ENCODE peak calls at places on chromosomes 11 and 22, in six cellular contexts. Q, G, J, Y, A and N are unnamed samples.

GRCh38 chr11:14908214-14908880 is 16.3 kb upstream of the CYP2R1 start:
- DNase-seq in G (no peak), Y (peak), Q (no peak), A (peak), J (peak), N (no peak)

GRCh38 chr22:50601669-50602337 is 1.2 kb downstream of the MAPK8IP2 start:
- DNase-seq in G (no peak), Y (no peak), Q (no peak), J (no peak), A (no peak), N (no peak)

GRCh38 chr11:12938590-12939247 is 70.4 kb upstream of the RASSF10 start:
- DNase-seq in Q (no peak), Y (no peak), J (no peak), G (no peak), A (no peak), N (no peak)

GRCh38 chr11:113087716-113088115 is 126.5 kb downstream of the NCAM1 start:
- DNase-seq in A (no peak), J (no peak), G (no peak), Y (no peak), Q (no peak), N (no peak)

GRCh38 chr11:6602096-6602940 is 1.1 kb downstream of the RRP8 start:
- DNase-seq in A (no peak), Q (no peak), G (no peak), Y (no peak), J (no peak), N (no peak)

GRCh38 chr11:12841946-12842630 is 167.0 kb upstream of the RASSF10 start:
- DNase-seq in J (peak), A (peak), Q (no peak), G (no peak), Y (peak), N (no peak)

GRCh38 chr11:77396305-77396704 is 77.6 kb downstream of the PAK1 start:
- DNase-seq in J (no peak), A (no peak), Y (no peak), Q (no peak), G (no peak), N (no peak)

GRCh38 chr11:64659417-64660144 is 63.4 kb downstream of the NRXN2 start:
- DNase-seq in J (peak), Q (peak), Y (peak), G (no peak), A (peak), N (peak)

GRCh38 chr11:67055812-67056211 is 835 bp upstream of the RHOD start:
- DNase-seq in G (peak), Y (peak), Q (no peak), A (no peak), J (no peak), N (no peak)

GRCh38 chr11:1877211-1878133 is 14.2 kb downstream of the PRR33 start:
- DNase-seq in J (no peak), A (peak), Y (peak), G (peak), Q (peak), N (no peak)

GRCh38 chr22:44891791-44892190 is 118.0 kb downstream of the PHF21B start:
- DNase-seq in G (no peak), A (no peak), Q (peak), J (no peak), Y (no peak), N (no peak)

GRCh38 chr11:32792111-32792947 is 2.1 kb downstream of the CCDC73 start:
- DNase-seq in J (no peak), Q (no peak), Y (no peak), A (no peak), G (no peak), N (no peak)

GRCh38 chr11:58739725-58740430 is 8.1 kb upstream of the GLYAT start:
- DNase-seq in Q (no peak), A (peak), G (no peak), J (peak), Y (no peak), N (no peak)

GRCh38 chr11:95241673-95242072 is 10.7 kb upstream of the SESN3 start:
- DNase-seq in G (no peak), Y (peak), Q (no peak), J (peak), A (peak), N (no peak)

GRCh38 chr11:124310746-124311145 is 3.0 kb downstream of the OR8D1 start:
- DNase-seq in Y (peak), G (no peak), J (peak), Q (no peak), A (peak), N (no peak)

GRCh38 chr11:67644042-67644441 is 4.5 kb upstream of the TBX10 start:
- DNase-seq in Y (no peak), G (no peak), J (no peak), Q (no peak), A (no peak), N (no peak)

GRCh38 chr11:104148074-104148473 is 15.9 kb downstream of the PDGFD start:
- DNase-seq in J (peak), A (peak), Y (peak), Q (no peak), G (no peak), N (no peak)

GRCh38 chr11:89660234-89660633 is 49.9 kb upstream of the TRIM77 start:
- DNase-seq in Q (no peak), A (no peak), Y (no peak), G (no peak), J (no peak), N (no peak)

GRCh38 chr11:68353118-68353517 is 40.7 kb downstream of the LRP5 start:
- DNase-seq in J (no peak), Y (no peak), A (no peak), G (no peak), Q (no peak), N (no peak)

GRCh38 chr11:270451-271208 is 7.6 kb upstream of the NLRP6 start:
- DNase-seq in G (no peak), J (no peak), Q (no peak), A (no peak), Y (no peak), N (no peak)

GRCh38 chr11:29452131-29452530 is 564.7 kb downstream of the KCNA4 start:
- DNase-seq in A (peak), Q (no peak), J (peak), Y (peak), G (no peak), N (no peak)

GRCh38 chr22:49807780-49808708 is 19.6 kb downstream of the BRD1 start:
- DNase-seq in Q (no peak), A (no peak), J (peak), Y (peak), G (no peak), N (no peak)

GRCh38 chr11:61828629-61829407 is 718 bp downstream of the FADS2 start:
- DNase-seq in Q (peak), G (no peak), Y (peak), A (peak), J (peak), N (no peak)

GRCh38 chr11:86495341-86495740 is 120.7 kb downstream of the CCDC81 start:
- DNase-seq in Q (no peak), J (no peak), A (no peak), G (no peak), Y (no peak), N (no peak)

GRCh38 chr11:65538915-65539374 is 14.1 kb downstream of the SCYL1 start:
- DNase-seq in Y (no peak), G (no peak), Q (no peak), J (no peak), A (no peak), N (no peak)

GRCh38 chr11:58024601-58025091 is 965 bp downstream of the OR9Q1 start:
- DNase-seq in Q (peak), Y (peak), A (peak), J (peak), G (peak), N (peak)

GRCh38 chr11:61011239-61011870 is 39.9 kb downstream of the CD6 start:
- DNase-seq in A (no peak), G (peak), Q (no peak), J (no peak), Y (no peak), N (no peak)

GRCh38 chr22:39208013-39208680 is 36.6 kb downstream of the PDGFB start:
- DNase-seq in G (no peak), A (no peak), Y (no peak), J (no peak), Q (peak), N (no peak)

GRCh38 chr11:122872046-122872445 is 10.5 kb upstream of the JHY start:
- DNase-seq in Y (no peak), J (no peak), A (no peak), G (no peak), Q (no peak), N (no peak)

GRCh38 chr22:36383110-36383581 is 4.6 kb downstream of the MYH9 start:
- DNase-seq in Y (peak), J (peak), A (peak), Q (peak), G (peak), N (no peak)